ENCODE peak calls at places on chromosomes 7 and 10, in seven cellular contexts. One of them, this sample, is unnamed.

GRCh38 chr10:11849908-11850307 is 26.8 kb downstream of the PROSER2 start:
- DNase-seq in H1: no peak
- DNase-seq in IMR-90: no peak
- DNase-seq in trophoblast cell: no peak
- DNase-seq in mesendoderm: no peak
- DNase-seq in H9: no peak
- DNase-seq in neuronal stem cell: no peak
- DNase-seq in this sample: peak

GRCh38 chr7:108618056-108618455 is 48.4 kb downstream of the DNAJB9 start:
- DNase-seq in IMR-90: no peak
- DNase-seq in mesendoderm: no peak
- DNase-seq in H1: no peak
- DNase-seq in H9: no peak
- DNase-seq in neuronal stem cell: no peak
- DNase-seq in trophoblast cell: no peak
- DNase-seq in this sample: no peak

GRCh38 chr10:110149259-110149658 is 58.1 kb upstream of the MXI1 start:
- DNase-seq in mesendoderm: no peak
- DNase-seq in H1: no peak
- DNase-seq in neuronal stem cell: no peak
- DNase-seq in IMR-90: no peak
- DNase-seq in trophoblast cell: no peak
- DNase-seq in H9: no peak
- DNase-seq in this sample: no peak

GRCh38 chr7:158278745-158279320 is 308.8 kb downstream of the PTPRN2 start:
- DNase-seq in H9: peak
- DNase-seq in mesendoderm: peak
- DNase-seq in IMR-90: no peak
- DNase-seq in H1: no peak
- DNase-seq in neuronal stem cell: no peak
- DNase-seq in trophoblast cell: no peak
- DNase-seq in this sample: no peak

GRCh38 chr7:157903715-157904114 is 566.9 kb downstream of the DNAJB6 start:
- DNase-seq in IMR-90: no peak
- DNase-seq in neuronal stem cell: no peak
- DNase-seq in trophoblast cell: no peak
- DNase-seq in mesendoderm: no peak
- DNase-seq in H1: no peak
- DNase-seq in H9: no peak
- DNase-seq in this sample: no peak

GRCh38 chr7:20116869-20117268 is 100.3 kb downstream of the MACC1 start:
- DNase-seq in trophoblast cell: no peak
- DNase-seq in neuronal stem cell: no peak
- DNase-seq in H9: peak
- DNase-seq in H1: no peak
- DNase-seq in mesendoderm: peak
- DNase-seq in IMR-90: no peak
- DNase-seq in this sample: no peak

GRCh38 chr7:110522751-110523200 is 568.2 kb upstream of the LRRN3 start:
- DNase-seq in IMR-90: no peak
- DNase-seq in H9: no peak
- DNase-seq in trophoblast cell: peak
- DNase-seq in neuronal stem cell: no peak
- DNase-seq in mesendoderm: peak
- DNase-seq in H1: no peak
- DNase-seq in this sample: peak

GRCh38 chr10:52353960-52354394 is 39.9 kb downstream of the DKK1 start:
- DNase-seq in trophoblast cell: no peak
- DNase-seq in H9: no peak
- DNase-seq in H1: no peak
- DNase-seq in IMR-90: peak
- DNase-seq in mesendoderm: no peak
- DNase-seq in neuronal stem cell: no peak
- DNase-seq in this sample: peak

GRCh38 chr7:37109016-37109415 is 339.6 kb downstream of the ELMO1 start:
- DNase-seq in IMR-90: no peak
- DNase-seq in mesendoderm: no peak
- DNase-seq in neuronal stem cell: no peak
- DNase-seq in H9: no peak
- DNase-seq in H1: no peak
- DNase-seq in trophoblast cell: no peak
- DNase-seq in this sample: peak

GRCh38 chr10:4902571-4903011 is 60.6 kb upstream of the AKR1C1 start:
- DNase-seq in H9: no peak
- DNase-seq in mesendoderm: no peak
- DNase-seq in IMR-90: no peak
- DNase-seq in neuronal stem cell: no peak
- DNase-seq in trophoblast cell: no peak
- DNase-seq in H1: no peak
- DNase-seq in this sample: no peak

GRCh38 chr7:36391436-36392198 is 2.0 kb downstream of the ANLN start:
- DNase-seq in mesendoderm: no peak
- DNase-seq in H1: no peak
- DNase-seq in neuronal stem cell: no peak
- DNase-seq in IMR-90: peak
- DNase-seq in H9: no peak
- DNase-seq in trophoblast cell: no peak
- DNase-seq in this sample: peak

GRCh38 chr10:51397695-51398094 is 301.7 kb downstream of the CSTF2T start:
- DNase-seq in trophoblast cell: no peak
- DNase-seq in H9: no peak
- DNase-seq in H1: no peak
- DNase-seq in neuronal stem cell: no peak
- DNase-seq in IMR-90: peak
- DNase-seq in mesendoderm: no peak
- DNase-seq in this sample: no peak

GRCh38 chr7:94441138-94441537 is 46.4 kb downstream of the COL1A2 start:
- DNase-seq in IMR-90: no peak
- DNase-seq in H9: no peak
- DNase-seq in mesendoderm: no peak
- DNase-seq in H1: no peak
- DNase-seq in neuronal stem cell: no peak
- DNase-seq in trophoblast cell: no peak
- DNase-seq in this sample: no peak

GRCh38 chr7:101125989-101126650 is 784 bp upstream of the SERPINE1 start:
- DNase-seq in neuronal stem cell: no peak
- DNase-seq in mesendoderm: no peak
- DNase-seq in IMR-90: peak
- DNase-seq in H9: no peak
- DNase-seq in H1: no peak
- DNase-seq in trophoblast cell: peak
- DNase-seq in this sample: no peak

GRCh38 chr7:46007194-46007593 is 86.1 kb upstream of the IGFBP3 start:
- DNase-seq in mesendoderm: no peak
- DNase-seq in H9: no peak
- DNase-seq in trophoblast cell: no peak
- DNase-seq in neuronal stem cell: no peak
- DNase-seq in H1: no peak
- DNase-seq in IMR-90: peak
- DNase-seq in this sample: peak

GRCh38 chr10:30505543-30506298 is 71.7 kb downstream of the MAP3K8 start:
- DNase-seq in H9: no peak
- DNase-seq in IMR-90: no peak
- DNase-seq in mesendoderm: no peak
- DNase-seq in H1: no peak
- DNase-seq in trophoblast cell: no peak
- DNase-seq in neuronal stem cell: no peak
- DNase-seq in this sample: no peak

GRCh38 chr10:96244354-96244753 is 27.0 kb downstream of the BLNK start:
- DNase-seq in IMR-90: no peak
- DNase-seq in neuronal stem cell: no peak
- DNase-seq in trophoblast cell: no peak
- DNase-seq in mesendoderm: no peak
- DNase-seq in H1: no peak
- DNase-seq in H9: no peak
- DNase-seq in this sample: no peak

GRCh38 chr10:24262929-24263653 is 54.2 kb downstream of the KIAA1217 start:
- DNase-seq in mesendoderm: peak
- DNase-seq in H1: no peak
- DNase-seq in trophoblast cell: peak
- DNase-seq in IMR-90: no peak
- DNase-seq in H9: no peak
- DNase-seq in neuronal stem cell: no peak
- DNase-seq in this sample: peak

GRCh38 chr7:5546626-5547025 is 123.0 kb upstream of the TNRC18 start:
- DNase-seq in H9: no peak
- DNase-seq in trophoblast cell: no peak
- DNase-seq in IMR-90: no peak
- DNase-seq in mesendoderm: no peak
- DNase-seq in neuronal stem cell: no peak
- DNase-seq in H1: no peak
- DNase-seq in this sample: no peak

GRCh38 chr7:24133691-24134090 is 150.3 kb upstream of the NPY start:
- DNase-seq in mesendoderm: no peak
- DNase-seq in H9: no peak
- DNase-seq in IMR-90: no peak
- DNase-seq in H1: no peak
- DNase-seq in neuronal stem cell: no peak
- DNase-seq in trophoblast cell: no peak
- DNase-seq in this sample: no peak

GRCh38 chr10:122567056-122567660 is 6.6 kb downstream of the DMBT1 start:
- DNase-seq in trophoblast cell: peak
- DNase-seq in H1: peak
- DNase-seq in IMR-90: no peak
- DNase-seq in H9: peak
- DNase-seq in neuronal stem cell: no peak
- DNase-seq in mesendoderm: peak
- DNase-seq in this sample: peak

GRCh38 chr10:126704637-126705036 is 34.1 kb upstream of the C10orf90 start:
- DNase-seq in H9: no peak
- DNase-seq in trophoblast cell: no peak
- DNase-seq in mesendoderm: no peak
- DNase-seq in H1: no peak
- DNase-seq in IMR-90: no peak
- DNase-seq in neuronal stem cell: no peak
- DNase-seq in this sample: no peak

GRCh38 chr10:126705951-126706565 is 35.6 kb upstream of the C10orf90 start:
- DNase-seq in IMR-90: no peak
- DNase-seq in H1: no peak
- DNase-seq in mesendoderm: no peak
- DNase-seq in neuronal stem cell: no peak
- DNase-seq in trophoblast cell: no peak
- DNase-seq in H9: no peak
- DNase-seq in this sample: no peak

GRCh38 chr10:126702181-126702580 is 31.7 kb upstream of the C10orf90 start:
- DNase-seq in neuronal stem cell: no peak
- DNase-seq in H1: no peak
- DNase-seq in H9: no peak
- DNase-seq in mesendoderm: peak
- DNase-seq in trophoblast cell: no peak
- DNase-seq in IMR-90: peak
- DNase-seq in this sample: peak

GRCh38 chr10:126705131-126705530 is 34.6 kb upstream of the C10orf90 start:
- DNase-seq in neuronal stem cell: no peak
- DNase-seq in H9: no peak
- DNase-seq in trophoblast cell: no peak
- DNase-seq in mesendoderm: no peak
- DNase-seq in IMR-90: no peak
- DNase-seq in H1: no peak
- DNase-seq in this sample: no peak

GRCh38 chr10:126701526-126701925 is 31.0 kb upstream of the C10orf90 start:
- DNase-seq in H9: no peak
- DNase-seq in H1: no peak
- DNase-seq in trophoblast cell: no peak
- DNase-seq in neuronal stem cell: no peak
- DNase-seq in mesendoderm: no peak
- DNase-seq in IMR-90: no peak
- DNase-seq in this sample: no peak
- H3K4me2 ChIP-seq in H9: no peak
- H3K4me2 ChIP-seq in H1: no peak
- H3K4me2 ChIP-seq in trophoblast cell: no peak
- H3K4me2 ChIP-seq in neuronal stem cell: no peak
- H3K4me2 ChIP-seq in mesendoderm: no peak
- H3K4me2 ChIP-seq in IMR-90: no peak
- H3K4me2 ChIP-seq in this sample: no peak

GRCh38 chr7:141737118-141737835 is 881 bp upstream of the SSBP1 start:
- DNase-seq in trophoblast cell: peak
- DNase-seq in mesendoderm: no peak
- DNase-seq in neuronal stem cell: no peak
- DNase-seq in H1: no peak
- DNase-seq in IMR-90: no peak
- DNase-seq in H9: no peak
- DNase-seq in this sample: peak

GRCh38 chr7:141737836-141738591 is at the start of gene SSBP1:
- DNase-seq in mesendoderm: peak
- DNase-seq in neuronal stem cell: peak
- DNase-seq in IMR-90: peak
- DNase-seq in trophoblast cell: peak
- DNase-seq in H1: peak
- DNase-seq in H9: peak
- DNase-seq in this sample: peak

GRCh38 chr7:141738592-141739013 is 445 bp downstream of the SSBP1 start:
- DNase-seq in trophoblast cell: no peak
- DNase-seq in IMR-90: no peak
- DNase-seq in neuronal stem cell: no peak
- DNase-seq in mesendoderm: no peak
- DNase-seq in H9: no peak
- DNase-seq in H1: no peak
- DNase-seq in this sample: no peak

GRCh38 chr7:141742229-141742628 is 4.1 kb downstream of the SSBP1 start:
- DNase-seq in H9: no peak
- DNase-seq in neuronal stem cell: no peak
- DNase-seq in IMR-90: peak
- DNase-seq in mesendoderm: no peak
- DNase-seq in H1: no peak
- DNase-seq in trophoblast cell: peak
- DNase-seq in this sample: no peak

GRCh38 chr7:141739250-141739649 is 1.1 kb downstream of the SSBP1 start:
- DNase-seq in neuronal stem cell: no peak
- DNase-seq in IMR-90: no peak
- DNase-seq in H1: no peak
- DNase-seq in trophoblast cell: no peak
- DNase-seq in H9: no peak
- DNase-seq in mesendoderm: no peak
- DNase-seq in this sample: no peak
- H2AK5ac ChIP-seq in neuronal stem cell: no peak
- H2AK5ac ChIP-seq in IMR-90: no peak
- H2AK5ac ChIP-seq in H1: no peak
- H2AK5ac ChIP-seq in trophoblast cell: no peak
- H2AK5ac ChIP-seq in H9: no peak
- H2AK5ac ChIP-seq in mesendoderm: no peak
- H2AK5ac ChIP-seq in this sample: peak

GRCh38 chr7:1257863-1258262 is 25.2 kb downstream of the UNCX start:
- DNase-seq in mesendoderm: no peak
- DNase-seq in neuronal stem cell: no peak
- DNase-seq in IMR-90: no peak
- DNase-seq in H1: no peak
- DNase-seq in H9: no peak
- DNase-seq in trophoblast cell: no peak
- DNase-seq in this sample: no peak
- H3K4me2 ChIP-seq in mesendoderm: no peak
- H3K4me2 ChIP-seq in neuronal stem cell: no peak
- H3K4me2 ChIP-seq in IMR-90: no peak
- H3K4me2 ChIP-seq in H1: no peak
- H3K4me2 ChIP-seq in H9: no peak
- H3K4me2 ChIP-seq in trophoblast cell: no peak
- H3K4me2 ChIP-seq in this sample: no peak

DNA sequence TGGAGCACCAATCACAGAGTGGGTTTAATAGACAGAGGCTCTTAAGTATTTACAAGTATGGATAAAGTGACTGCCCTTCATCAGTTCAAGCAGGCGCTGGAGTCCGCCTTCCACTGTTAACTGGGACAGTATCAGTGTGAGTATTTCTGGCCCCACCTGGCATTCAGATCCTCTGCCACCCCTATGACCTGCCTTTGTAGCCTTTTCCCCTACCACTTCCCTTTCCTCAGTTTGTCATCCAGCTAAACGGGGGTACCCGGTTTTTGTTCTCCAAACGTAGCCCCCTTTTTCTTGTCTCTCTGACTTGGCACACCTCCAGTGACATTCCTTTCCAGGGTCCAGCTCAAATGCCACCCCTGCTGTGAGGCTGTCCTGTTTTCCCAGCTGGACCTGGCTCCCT is 134.4 kb downstream of the SNX10 start:
- DNase-seq in trophoblast cell: no peak
- DNase-seq in mesendoderm: no peak
- DNase-seq in H1: no peak
- DNase-seq in IMR-90: no peak
- DNase-seq in neuronal stem cell: no peak
- DNase-seq in H9: no peak
- DNase-seq in this sample: no peak
- H2AK5ac ChIP-seq in trophoblast cell: no peak
- H2AK5ac ChIP-seq in mesendoderm: no peak
- H2AK5ac ChIP-seq in H1: no peak
- H2AK5ac ChIP-seq in IMR-90: no peak
- H2AK5ac ChIP-seq in neuronal stem cell: no peak
- H2AK5ac ChIP-seq in H9: no peak
- H2AK5ac ChIP-seq in this sample: no peak